ENCODE peak calls at places on chromosomes 13 and 19, in seven cellular contexts. A, M, L, K, T, J and H are unnamed samples.

GRCh38 chr19:10961763-10962536 is 1.1 kb downstream of the SMARCA4 start:
- DNase-seq in A (no peak), M (no peak), L (peak; percentile 25), K (no peak), T (no peak), J (peak; percentile 12), H (no peak)

GRCh38 chr19:53657330-53657729 is 25.5 kb downstream of the DPRX start:
- DNase-seq in A (no peak), M (no peak), L (no peak), K (no peak), T (no peak), J (no peak), H (no peak)

GRCh38 chr13:76289558-76289957 is 596.6 kb downstream of the KCTD12 start:
- DNase-seq in A (no peak), M (no peak), L (peak; percentile 49), K (no peak), T (no peak), J (no peak), H (no peak)

GRCh38 chr19:35717665-35718344 is at the start of gene KMT2B:
- DNase-seq in A (peak; percentile 99), M (peak; percentile 95), L (no peak), K (no peak), T (no peak), J (no peak), H (no peak)

GRCh38 chr19:49125025-49125731 is 5.8 kb downstream of the PPFIA3 start:
- DNase-seq in A (peak; percentile 15), M (no peak), L (no peak), K (no peak), T (no peak), J (no peak), H (no peak)

GRCh38 chr13:110306340-110306959 is 507 bp downstream of the COL4A1 start:
- DNase-seq in A (no peak), M (no peak), L (peak; percentile 68), K (peak; percentile 62), T (no peak), J (no peak), H (no peak)

GRCh38 chr19:38730470-38730730 is 13.9 kb downstream of the CAPN12 start:
- DNase-seq in A (no peak), M (no peak), L (no peak), K (no peak), T (no peak), J (no peak), H (no peak)

GRCh38 chr13:74047925-74048324 is 86.3 kb downstream of the KLF12 start:
- DNase-seq in A (peak; percentile 3), M (no peak), L (no peak), K (no peak), T (peak; percentile 31), J (no peak), H (no peak)

GRCh38 chr13:106151056-106151699 is 384.3 kb downstream of the EFNB2 start:
- DNase-seq in A (peak; percentile 2), M (no peak), L (peak; percentile 94), K (no peak), T (peak; percentile 100), J (peak; percentile 84), H (no peak)

GRCh38 chr19:366205-366783 is 21.7 kb upstream of the MIER2 start:
- DNase-seq in A (no peak), M (no peak), L (no peak), K (no peak), T (no peak), J (no peak), H (peak; percentile 38)

GRCh38 chr19:33192010-33192409 is 2.1 kb upstream of the LRP3 start:
- DNase-seq in A (no peak), M (no peak), L (no peak), K (no peak), T (no peak), J (no peak), H (peak; percentile 33)

GRCh38 chr13:21458457-21458815 is 667 bp downstream of the ZDHHC20 start:
- DNase-seq in A (peak; percentile 52), M (peak; percentile 26), L (no peak), K (peak; percentile 23), T (no peak), J (no peak), H (no peak)

GRCh38 chr19:51644636-51645271 is 1.9 kb downstream of the SIGLEC14 start:
- DNase-seq in A (no peak), M (no peak), L (no peak), K (no peak), T (no peak), J (no peak), H (no peak)

GRCh38 chr13:97194473-97194872 is 27.7 kb upstream of the MBNL2 start:
- DNase-seq in A (peak; percentile 54), M (no peak), L (peak; percentile 18), K (no peak), T (peak; percentile 80), J (peak; percentile 78), H (no peak)

GRCh38 chr13:59119475-59119874 is 1044.3 kb downstream of the DIAPH3 start:
- DNase-seq in A (no peak), M (no peak), L (no peak), K (no peak), T (peak; percentile 29), J (no peak), H (no peak)

GRCh38 chr19:45638930-45639729 is at the start of gene EML2:
- DNase-seq in A (peak; percentile 80), M (peak; percentile 67), L (no peak), K (no peak), T (peak; percentile 14), J (no peak), H (no peak)

GRCh38 chr13:50990540-50991506 is 81.2 kb downstream of the RNASEH2B start:
- DNase-seq in A (no peak), M (no peak), L (peak; percentile 80), K (peak; percentile 84), T (peak; percentile 66), J (peak; percentile 69), H (no peak)

GRCh38 chr13:25939961-25940687 is 111.7 kb downstream of the SHISA2 start:
- DNase-seq in A (no peak), M (no peak), L (no peak), K (no peak), T (no peak), J (no peak), H (no peak)

GRCh38 chr13:25943666-25944065 is 108.2 kb downstream of the SHISA2 start:
- DNase-seq in A (no peak), M (no peak), L (peak; percentile 75), K (no peak), T (no peak), J (no peak), H (no peak)

GRCh38 chr13:25943081-25943480 is 108.7 kb downstream of the SHISA2 start:
- DNase-seq in A (no peak), M (no peak), L (no peak), K (no peak), T (no peak), J (no peak), H (no peak)

GRCh38 chr13:25948910-25949309 is 102.9 kb downstream of the SHISA2 start:
- DNase-seq in A (no peak), M (no peak), L (no peak), K (no peak), T (no peak), J (no peak), H (no peak)

DNA sequence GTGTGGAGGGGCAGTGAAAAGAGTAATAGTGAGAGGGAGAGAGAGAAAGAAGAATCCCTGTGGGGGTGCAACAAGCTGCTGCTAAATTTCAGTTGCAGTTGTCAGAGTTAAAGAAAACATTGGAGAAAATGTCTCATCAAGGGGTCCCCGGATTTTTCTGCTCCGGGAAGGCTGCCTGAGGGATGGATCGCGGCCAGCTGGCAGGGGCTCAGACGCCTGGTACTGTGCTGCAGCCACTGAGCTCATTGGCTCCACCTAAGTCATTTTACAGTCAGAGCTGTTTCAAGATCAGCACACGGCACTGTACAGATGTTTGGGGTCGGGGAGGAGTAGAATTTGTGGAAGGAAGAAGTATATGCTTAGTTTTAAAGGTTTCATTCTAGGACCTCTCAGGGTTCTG is 106.2 kb downstream of the SHISA2 start:
- DNase-seq in A (no peak), M (no peak), L (peak; percentile 17), K (no peak), T (peak; percentile 53), J (no peak), H (no peak)
- TF ChIP-seq CTCF in A (no peak), M (no peak), L (no peak), K (no peak), T (no peak), J (no peak), H (no peak)

DNA sequence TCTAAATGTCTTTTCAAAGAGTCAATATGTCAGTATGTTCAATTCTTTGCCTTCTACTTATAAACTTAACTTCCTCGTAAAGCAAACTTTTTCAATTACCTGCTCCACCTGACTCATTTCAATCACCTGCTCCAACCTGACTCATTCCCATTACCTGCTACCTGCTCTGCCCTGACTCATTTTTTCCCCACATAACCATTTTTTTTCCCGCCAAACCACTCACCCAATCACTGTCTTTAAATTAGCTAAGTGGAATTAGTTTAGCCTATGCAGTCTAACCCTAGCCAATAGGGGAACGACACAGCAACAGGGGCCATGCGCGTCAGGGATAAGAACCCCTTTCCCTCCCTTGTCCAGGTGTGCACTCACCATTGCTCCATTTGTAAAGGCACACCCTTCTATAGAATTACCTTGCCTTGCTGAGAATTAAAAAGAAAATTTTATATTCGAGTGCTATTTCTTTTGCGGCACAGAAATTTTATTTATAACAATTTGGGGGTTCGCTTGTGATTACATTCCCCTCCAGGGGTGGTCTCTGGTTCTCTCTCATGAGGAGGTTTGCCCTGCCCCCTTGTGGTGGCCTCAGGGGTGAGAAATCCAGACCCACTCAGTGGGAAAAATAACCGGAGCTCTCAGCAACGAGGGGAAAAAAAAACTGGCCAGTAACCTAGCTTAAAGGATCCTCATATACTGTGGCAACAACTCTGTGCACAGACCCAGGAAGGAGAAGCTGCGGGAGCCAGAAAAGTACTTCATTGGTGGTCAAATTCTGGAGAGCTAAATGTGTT is 193.1 kb downstream of the ZNF486 start:
- DNase-seq in A (no peak), M (no peak), L (no peak), K (no peak), T (no peak), J (no peak), H (no peak)
- TF ChIP-seq CTCF in A (no peak), M (no peak), L (no peak), K (no peak), T (no peak), J (no peak), H (peak; percentile 13)

DNA sequence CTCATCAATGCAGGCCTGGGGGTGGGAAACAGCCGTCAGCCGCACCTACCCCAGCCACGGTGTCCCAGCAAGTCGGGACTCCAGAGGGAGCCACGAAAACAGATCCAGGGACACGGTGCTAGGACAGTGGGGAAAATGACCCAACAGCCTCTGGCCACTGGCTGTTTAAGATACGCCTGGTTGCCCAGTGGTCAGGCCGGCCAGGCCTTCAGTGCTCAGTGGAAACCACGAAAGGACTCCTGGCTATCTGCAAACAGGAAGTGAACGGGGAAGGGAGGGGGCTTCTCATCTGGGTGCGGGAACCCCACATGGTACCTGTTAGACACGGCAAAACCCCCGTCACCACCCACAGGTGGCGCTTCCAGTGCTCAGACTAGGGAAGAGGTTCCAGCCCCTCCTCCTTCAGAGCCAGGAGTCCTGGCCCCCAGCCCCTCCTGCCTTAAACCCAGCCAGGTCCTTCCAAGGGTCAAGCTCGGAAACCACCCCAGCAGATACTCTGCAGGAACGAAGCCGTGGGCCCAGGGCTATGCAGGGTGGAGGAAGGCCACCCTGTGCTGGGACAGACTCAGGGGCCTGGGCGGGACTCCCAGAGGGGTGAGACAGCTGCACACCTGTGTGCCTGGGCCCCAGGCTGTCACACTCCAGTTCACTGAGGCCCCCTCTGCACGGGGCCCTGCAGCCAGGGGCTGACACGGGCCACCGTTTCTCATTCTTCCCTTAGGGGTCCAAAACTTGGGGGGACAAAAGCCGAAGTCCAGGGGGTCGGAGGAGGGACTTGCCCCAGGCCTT is 4.5 kb downstream of the PPP1R12C start:
- DNase-seq in A (no peak), M (no peak), L (no peak), K (peak; percentile 47), T (no peak), J (no peak), H (no peak)
- TF ChIP-seq CTCF in A (no peak), M (no peak), L (no peak), K (no peak), T (no peak), J (no peak), H (peak; percentile 18)

GRCh38 chr19:5073153-5073844 is 104.4 kb downstream of the KDM4B start:
- DNase-seq in A (no peak), M (no peak), L (no peak), K (no peak), T (no peak), J (no peak), H (no peak)
- TF ChIP-seq CTCF in A (no peak), M (no peak), L (no peak), K (no peak), T (no peak), J (no peak), H (no peak)